ENCODE peak calls at places on chromosomes 11 and 22, in five cellular contexts. Z is A172; T is activated T-cell treated with anti-CD3 and anti-CD28 coated beads for 4 hours; H is activated CD4-positive, alpha-beta T cell treated with anti-CD3 and anti-CD28 coated beads, Interleukin-2, amount 50 U/mL, for 48 hours; F is HT-29. W is an unnamed sample.

GRCh38 chr11:72821221-72821919 is 7.2 kb downstream of the ATG16L2 start:
- DNase-seq in F (no peak), H (no peak), T (no peak), Z (no peak), W (no peak)

GRCh38 chr11:17531071-17531817 is 13.0 kb downstream of the USH1C start:
- DNase-seq in H (no peak), F (peak), T (no peak), Z (no peak), W (no peak)

GRCh38 chr11:75342966-75343870 is 8.2 kb downstream of the ARRB1 start:
- DNase-seq in T (no peak), H (no peak), F (peak), Z (peak), W (no peak)

GRCh38 chr22:48418831-48419230 is 1408.8 kb downstream of the BRD1 start:
- DNase-seq in Z (no peak), H (no peak), F (no peak), T (no peak), W (no peak)

GRCh38 chr11:122082203-122082602 is 33.8 kb downstream of the BLID start:
- DNase-seq in H (no peak), T (no peak), Z (no peak), F (no peak), W (no peak)

GRCh38 chr11:117866526-117866925 is 9.9 kb downstream of the FXYD6 start:
- DNase-seq in T (no peak), Z (no peak), F (no peak), H (no peak), W (no peak)

GRCh38 chr22:33402325-33402724 is 344.1 kb upstream of the SYN3 start:
- DNase-seq in F (no peak), T (no peak), H (no peak), Z (no peak), W (no peak)

GRCh38 chr11:41498726-41499125 is 39.3 kb upstream of the LRRC4C start:
- DNase-seq in T (no peak), H (no peak), Z (no peak), F (peak), W (no peak)

GRCh38 chr11:65788801-65789200 is 1.9 kb downstream of the OVOL1 start:
- DNase-seq in H (no peak), T (no peak), Z (no peak), F (no peak), W (no peak)

GRCh38 chr11:9771126-9771624 is 107.3 kb downstream of the SWAP70 start:
- DNase-seq in F (no peak), T (no peak), Z (no peak), H (no peak), W (no peak)

GRCh38 chr11:47393163-47394049 is 15.0 kb upstream of the SLC39A13 start:
- DNase-seq in F (no peak), T (no peak), H (no peak), Z (peak), W (no peak)

W was measured in substantia nigra.